ENCODE peak calls at places on chromosomes 16 and 17, in nine cellular contexts. One of them, this sample, is unnamed.

GRCh38 chr17:43011728-43012472 is 5.3 kb downstream of the IFI35 start:
- DNase-seq in caudate nucleus: no peak
- DNase-seq in PC-9: no peak
- DNase-seq in naive thymus-derived CD4-positive, alpha-beta T cell: no peak
- DNase-seq in ovary: peak; percentile 51
- DNase-seq in ascending aorta: no peak
- DNase-seq in activated naive CD4-positive, alpha-beta T cell treated with anti-CD3 and anti-CD28 coated beads, Interleukin-2, amount 50 U/mL, for 16 hours: no peak
- DNase-seq in Right ventricle myocardium inferior: no peak
- DNase-seq in GOT3: no peak
- DNase-seq in this sample: no peak

GRCh38 chr17:21201874-21202273 is 12.1 kb downstream of the TMEM11 start:
- DNase-seq in caudate nucleus: no peak
- DNase-seq in PC-9: no peak
- DNase-seq in naive thymus-derived CD4-positive, alpha-beta T cell: no peak
- DNase-seq in ovary: no peak
- DNase-seq in ascending aorta: no peak
- DNase-seq in activated naive CD4-positive, alpha-beta T cell treated with anti-CD3 and anti-CD28 coated beads, Interleukin-2, amount 50 U/mL, for 16 hours: no peak
- DNase-seq in Right ventricle myocardium inferior: no peak
- DNase-seq in GOT3: no peak
- DNase-seq in this sample: no peak

GRCh38 chr17:14739656-14740431 is 439.0 kb downstream of the HS3ST3B1 start:
- DNase-seq in caudate nucleus: no peak
- DNase-seq in PC-9: no peak
- DNase-seq in naive thymus-derived CD4-positive, alpha-beta T cell: no peak
- DNase-seq in ovary: no peak
- DNase-seq in ascending aorta: no peak
- DNase-seq in activated naive CD4-positive, alpha-beta T cell treated with anti-CD3 and anti-CD28 coated beads, Interleukin-2, amount 50 U/mL, for 16 hours: no peak
- DNase-seq in Right ventricle myocardium inferior: no peak
- DNase-seq in GOT3: no peak
- DNase-seq in this sample: no peak

GRCh38 chr17:59254742-59255141 is 34.4 kb downstream of the GDPD1 start:
- DNase-seq in caudate nucleus: no peak
- DNase-seq in PC-9: peak; percentile 70
- DNase-seq in naive thymus-derived CD4-positive, alpha-beta T cell: no peak
- DNase-seq in ovary: no peak
- DNase-seq in ascending aorta: no peak
- DNase-seq in activated naive CD4-positive, alpha-beta T cell treated with anti-CD3 and anti-CD28 coated beads, Interleukin-2, amount 50 U/mL, for 16 hours: no peak
- DNase-seq in Right ventricle myocardium inferior: no peak
- DNase-seq in GOT3: no peak
- DNase-seq in this sample: no peak

GRCh38 chr17:80105762-80106161 is 4.4 kb downstream of the GAA start:
- DNase-seq in caudate nucleus: no peak
- DNase-seq in PC-9: no peak
- DNase-seq in naive thymus-derived CD4-positive, alpha-beta T cell: no peak
- DNase-seq in ovary: peak; percentile 44
- DNase-seq in ascending aorta: no peak
- DNase-seq in activated naive CD4-positive, alpha-beta T cell treated with anti-CD3 and anti-CD28 coated beads, Interleukin-2, amount 50 U/mL, for 16 hours: no peak
- DNase-seq in Right ventricle myocardium inferior: no peak
- DNase-seq in GOT3: no peak
- DNase-seq in this sample: peak; percentile 70

GRCh38 chr17:62824290-62825135 is 16.4 kb upstream of the MARCHF10 start:
- DNase-seq in caudate nucleus: no peak
- DNase-seq in PC-9: peak; percentile 98
- DNase-seq in naive thymus-derived CD4-positive, alpha-beta T cell: no peak
- DNase-seq in ovary: no peak
- DNase-seq in ascending aorta: no peak
- DNase-seq in activated naive CD4-positive, alpha-beta T cell treated with anti-CD3 and anti-CD28 coated beads, Interleukin-2, amount 50 U/mL, for 16 hours: no peak
- DNase-seq in Right ventricle myocardium inferior: no peak
- DNase-seq in GOT3: peak; percentile 23
- DNase-seq in this sample: no peak

GRCh38 chr16:17258848-17259713 is 211.7 kb downstream of the XYLT1 start:
- DNase-seq in caudate nucleus: no peak
- DNase-seq in PC-9: no peak
- DNase-seq in naive thymus-derived CD4-positive, alpha-beta T cell: no peak
- DNase-seq in ovary: no peak
- DNase-seq in ascending aorta: no peak
- DNase-seq in activated naive CD4-positive, alpha-beta T cell treated with anti-CD3 and anti-CD28 coated beads, Interleukin-2, amount 50 U/mL, for 16 hours: no peak
- DNase-seq in Right ventricle myocardium inferior: no peak
- DNase-seq in GOT3: no peak
- DNase-seq in this sample: no peak

GRCh38 chr17:53012364-53012763 is 810.4 kb upstream of the KIF2B start:
- DNase-seq in caudate nucleus: no peak
- DNase-seq in PC-9: no peak
- DNase-seq in naive thymus-derived CD4-positive, alpha-beta T cell: no peak
- DNase-seq in ovary: no peak
- DNase-seq in ascending aorta: no peak
- DNase-seq in activated naive CD4-positive, alpha-beta T cell treated with anti-CD3 and anti-CD28 coated beads, Interleukin-2, amount 50 U/mL, for 16 hours: no peak
- DNase-seq in Right ventricle myocardium inferior: no peak
- DNase-seq in GOT3: no peak
- DNase-seq in this sample: no peak

GRCh38 chr16:63856537-63856936 is 1265.3 kb downstream of the CDH11 start:
- DNase-seq in caudate nucleus: no peak
- DNase-seq in PC-9: no peak
- DNase-seq in naive thymus-derived CD4-positive, alpha-beta T cell: no peak
- DNase-seq in ovary: no peak
- DNase-seq in ascending aorta: no peak
- DNase-seq in activated naive CD4-positive, alpha-beta T cell treated with anti-CD3 and anti-CD28 coated beads, Interleukin-2, amount 50 U/mL, for 16 hours: no peak
- DNase-seq in Right ventricle myocardium inferior: no peak
- DNase-seq in GOT3: no peak
- DNase-seq in this sample: no peak

GRCh38 chr16:84478172-84478948 is 26.1 kb downstream of the MEAK7 start:
- DNase-seq in caudate nucleus: no peak
- DNase-seq in PC-9: no peak
- DNase-seq in naive thymus-derived CD4-positive, alpha-beta T cell: no peak
- DNase-seq in ovary: no peak
- DNase-seq in ascending aorta: no peak
- DNase-seq in activated naive CD4-positive, alpha-beta T cell treated with anti-CD3 and anti-CD28 coated beads, Interleukin-2, amount 50 U/mL, for 16 hours: no peak
- DNase-seq in Right ventricle myocardium inferior: no peak
- DNase-seq in GOT3: no peak
- DNase-seq in this sample: no peak

GRCh38 chr16:63695347-63695746 is 1426.5 kb downstream of the CDH11 start:
- DNase-seq in caudate nucleus: no peak
- DNase-seq in PC-9: no peak
- DNase-seq in naive thymus-derived CD4-positive, alpha-beta T cell: no peak
- DNase-seq in ovary: no peak
- DNase-seq in ascending aorta: no peak
- DNase-seq in activated naive CD4-positive, alpha-beta T cell treated with anti-CD3 and anti-CD28 coated beads, Interleukin-2, amount 50 U/mL, for 16 hours: no peak
- DNase-seq in Right ventricle myocardium inferior: no peak
- DNase-seq in GOT3: no peak
- DNase-seq in this sample: no peak

GRCh38 chr16:30395992-30396560 is 856 bp downstream of the ZNF48 start:
- DNase-seq in caudate nucleus: peak; percentile 31
- DNase-seq in PC-9: no peak
- DNase-seq in naive thymus-derived CD4-positive, alpha-beta T cell: no peak
- DNase-seq in ovary: no peak
- DNase-seq in ascending aorta: no peak
- DNase-seq in activated naive CD4-positive, alpha-beta T cell treated with anti-CD3 and anti-CD28 coated beads, Interleukin-2, amount 50 U/mL, for 16 hours: no peak
- DNase-seq in Right ventricle myocardium inferior: no peak
- DNase-seq in GOT3: no peak
- DNase-seq in this sample: no peak

GRCh38 chr17:80803451-80804428 is 187.9 kb upstream of the CHMP6 start:
- DNase-seq in caudate nucleus: no peak
- DNase-seq in PC-9: no peak
- DNase-seq in naive thymus-derived CD4-positive, alpha-beta T cell: no peak
- DNase-seq in ovary: no peak
- DNase-seq in ascending aorta: peak; percentile 44
- DNase-seq in activated naive CD4-positive, alpha-beta T cell treated with anti-CD3 and anti-CD28 coated beads, Interleukin-2, amount 50 U/mL, for 16 hours: no peak
- DNase-seq in Right ventricle myocardium inferior: no peak
- DNase-seq in GOT3: no peak
- DNase-seq in this sample: no peak

GRCh38 chr16:3980311-3981111 is 100.0 kb upstream of the CREBBP start:
- DNase-seq in caudate nucleus: no peak
- DNase-seq in PC-9: no peak
- DNase-seq in naive thymus-derived CD4-positive, alpha-beta T cell: no peak
- DNase-seq in ovary: peak; percentile 59
- DNase-seq in ascending aorta: no peak
- DNase-seq in activated naive CD4-positive, alpha-beta T cell treated with anti-CD3 and anti-CD28 coated beads, Interleukin-2, amount 50 U/mL, for 16 hours: no peak
- DNase-seq in Right ventricle myocardium inferior: peak; percentile 48
- DNase-seq in GOT3: no peak
- DNase-seq in this sample: peak; percentile 82

GRCh38 chr17:4810696-4811289 is 3.8 kb downstream of the PLD2 start:
- DNase-seq in caudate nucleus: no peak
- DNase-seq in PC-9: no peak
- DNase-seq in naive thymus-derived CD4-positive, alpha-beta T cell: no peak
- DNase-seq in ovary: no peak
- DNase-seq in ascending aorta: no peak
- DNase-seq in activated naive CD4-positive, alpha-beta T cell treated with anti-CD3 and anti-CD28 coated beads, Interleukin-2, amount 50 U/mL, for 16 hours: no peak
- DNase-seq in Right ventricle myocardium inferior: peak; percentile 75
- DNase-seq in GOT3: no peak
- DNase-seq in this sample: no peak

GRCh38 chr16:17548825-17549224 is 78.1 kb upstream of the XYLT1 start:
- DNase-seq in caudate nucleus: no peak
- DNase-seq in PC-9: no peak
- DNase-seq in naive thymus-derived CD4-positive, alpha-beta T cell: no peak
- DNase-seq in ovary: no peak
- DNase-seq in ascending aorta: no peak
- DNase-seq in activated naive CD4-positive, alpha-beta T cell treated with anti-CD3 and anti-CD28 coated beads, Interleukin-2, amount 50 U/mL, for 16 hours: no peak
- DNase-seq in Right ventricle myocardium inferior: no peak
- DNase-seq in GOT3: no peak
- DNase-seq in this sample: no peak

GRCh38 chr16:56513972-56514371 is 5.9 kb downstream of the BBS2 start:
- DNase-seq in caudate nucleus: peak; percentile 80
- DNase-seq in PC-9: peak; percentile 62
- DNase-seq in naive thymus-derived CD4-positive, alpha-beta T cell: peak; percentile 45
- DNase-seq in ovary: no peak
- DNase-seq in ascending aorta: peak; percentile 70
- DNase-seq in activated naive CD4-positive, alpha-beta T cell treated with anti-CD3 and anti-CD28 coated beads, Interleukin-2, amount 50 U/mL, for 16 hours: peak; percentile 41
- DNase-seq in Right ventricle myocardium inferior: no peak
- DNase-seq in GOT3: no peak
- DNase-seq in this sample: peak; percentile 39

GRCh38 chr17:50027639-50028206 is 28.2 kb upstream of the ITGA3 start:
- DNase-seq in caudate nucleus: no peak
- DNase-seq in PC-9: peak; percentile 98
- DNase-seq in naive thymus-derived CD4-positive, alpha-beta T cell: no peak
- DNase-seq in ovary: peak; percentile 70
- DNase-seq in ascending aorta: peak; percentile 96
- DNase-seq in activated naive CD4-positive, alpha-beta T cell treated with anti-CD3 and anti-CD28 coated beads, Interleukin-2, amount 50 U/mL, for 16 hours: no peak
- DNase-seq in Right ventricle myocardium inferior: no peak
- DNase-seq in GOT3: peak; percentile 77
- DNase-seq in this sample: peak; percentile 62

GRCh38 chr16:15953929-15954813 is 4.8 kb downstream of the ABCC1 start:
- DNase-seq in caudate nucleus: no peak
- DNase-seq in PC-9: no peak
- DNase-seq in naive thymus-derived CD4-positive, alpha-beta T cell: no peak
- DNase-seq in ovary: no peak
- DNase-seq in ascending aorta: no peak
- DNase-seq in activated naive CD4-positive, alpha-beta T cell treated with anti-CD3 and anti-CD28 coated beads, Interleukin-2, amount 50 U/mL, for 16 hours: no peak
- DNase-seq in Right ventricle myocardium inferior: no peak
- DNase-seq in GOT3: no peak
- DNase-seq in this sample: no peak

GRCh38 chr16:4689091-4689671 is 4.2 kb upstream of the NUDT16L1 start:
- DNase-seq in caudate nucleus: no peak
- DNase-seq in PC-9: no peak
- DNase-seq in naive thymus-derived CD4-positive, alpha-beta T cell: no peak
- DNase-seq in ovary: no peak
- DNase-seq in ascending aorta: no peak
- DNase-seq in activated naive CD4-positive, alpha-beta T cell treated with anti-CD3 and anti-CD28 coated beads, Interleukin-2, amount 50 U/mL, for 16 hours: no peak
- DNase-seq in Right ventricle myocardium inferior: peak; percentile 60
- DNase-seq in GOT3: no peak
- DNase-seq in this sample: no peak

GRCh38 chr17:7836596-7837374 is 2.8 kb downstream of the KDM6B start:
- DNase-seq in caudate nucleus: peak; percentile 25
- DNase-seq in PC-9: peak; percentile 75
- DNase-seq in naive thymus-derived CD4-positive, alpha-beta T cell: peak; percentile 55
- DNase-seq in ovary: peak; percentile 99
- DNase-seq in ascending aorta: peak; percentile 93
- DNase-seq in activated naive CD4-positive, alpha-beta T cell treated with anti-CD3 and anti-CD28 coated beads, Interleukin-2, amount 50 U/mL, for 16 hours: peak; percentile 69
- DNase-seq in Right ventricle myocardium inferior: peak; percentile 92
- DNase-seq in GOT3: peak; percentile 72
- DNase-seq in this sample: no peak

GRCh38 chr16:59611556-59611955 is 877.4 kb upstream of the GOT2 start:
- DNase-seq in caudate nucleus: no peak
- DNase-seq in PC-9: no peak
- DNase-seq in naive thymus-derived CD4-positive, alpha-beta T cell: no peak
- DNase-seq in ovary: no peak
- DNase-seq in ascending aorta: no peak
- DNase-seq in activated naive CD4-positive, alpha-beta T cell treated with anti-CD3 and anti-CD28 coated beads, Interleukin-2, amount 50 U/mL, for 16 hours: no peak
- DNase-seq in Right ventricle myocardium inferior: no peak
- DNase-seq in GOT3: no peak
- DNase-seq in this sample: no peak

GRCh38 chr17:78748048-78748729 is 33.9 kb downstream of the CYTH1 start:
- DNase-seq in caudate nucleus: no peak
- DNase-seq in PC-9: no peak
- DNase-seq in naive thymus-derived CD4-positive, alpha-beta T cell: no peak
- DNase-seq in ovary: no peak
- DNase-seq in ascending aorta: no peak
- DNase-seq in activated naive CD4-positive, alpha-beta T cell treated with anti-CD3 and anti-CD28 coated beads, Interleukin-2, amount 50 U/mL, for 16 hours: peak; percentile 34
- DNase-seq in Right ventricle myocardium inferior: no peak
- DNase-seq in GOT3: no peak
- DNase-seq in this sample: no peak

GRCh38 chr17:37488009-37488604 is 1.6 kb upstream of the DUSP14 start:
- DNase-seq in caudate nucleus: peak; percentile 8
- DNase-seq in PC-9: peak; percentile 94
- DNase-seq in naive thymus-derived CD4-positive, alpha-beta T cell: peak; percentile 2
- DNase-seq in ovary: no peak
- DNase-seq in ascending aorta: no peak
- DNase-seq in activated naive CD4-positive, alpha-beta T cell treated with anti-CD3 and anti-CD28 coated beads, Interleukin-2, amount 50 U/mL, for 16 hours: no peak
- DNase-seq in Right ventricle myocardium inferior: no peak
- DNase-seq in GOT3: no peak
- DNase-seq in this sample: peak; percentile 85

GRCh38 chr17:27226611-27227234 is 67.2 kb upstream of the WSB1 start:
- DNase-seq in caudate nucleus: no peak
- DNase-seq in PC-9: peak; percentile 76
- DNase-seq in naive thymus-derived CD4-positive, alpha-beta T cell: no peak
- DNase-seq in ovary: no peak
- DNase-seq in ascending aorta: no peak
- DNase-seq in activated naive CD4-positive, alpha-beta T cell treated with anti-CD3 and anti-CD28 coated beads, Interleukin-2, amount 50 U/mL, for 16 hours: no peak
- DNase-seq in Right ventricle myocardium inferior: no peak
- DNase-seq in GOT3: no peak
- DNase-seq in this sample: no peak

GRCh38 chr17:80637286-80637703 is 92.7 kb downstream of the RPTOR start:
- DNase-seq in caudate nucleus: no peak
- DNase-seq in PC-9: no peak
- DNase-seq in naive thymus-derived CD4-positive, alpha-beta T cell: no peak
- DNase-seq in ovary: no peak
- DNase-seq in ascending aorta: no peak
- DNase-seq in activated naive CD4-positive, alpha-beta T cell treated with anti-CD3 and anti-CD28 coated beads, Interleukin-2, amount 50 U/mL, for 16 hours: no peak
- DNase-seq in Right ventricle myocardium inferior: no peak
- DNase-seq in GOT3: no peak
- DNase-seq in this sample: no peak

GRCh38 chr17:74392848-74393247 is 25.5 kb downstream of the GPR142 start:
- DNase-seq in caudate nucleus: peak; percentile 69
- DNase-seq in PC-9: no peak
- DNase-seq in naive thymus-derived CD4-positive, alpha-beta T cell: no peak
- DNase-seq in ovary: no peak
- DNase-seq in ascending aorta: no peak
- DNase-seq in activated naive CD4-positive, alpha-beta T cell treated with anti-CD3 and anti-CD28 coated beads, Interleukin-2, amount 50 U/mL, for 16 hours: no peak
- DNase-seq in Right ventricle myocardium inferior: no peak
- DNase-seq in GOT3: no peak
- DNase-seq in this sample: no peak

GRCh38 chr16:4683255-4684029 is 9.9 kb upstream of the NUDT16L1 start:
- DNase-seq in caudate nucleus: no peak
- DNase-seq in PC-9: no peak
- DNase-seq in naive thymus-derived CD4-positive, alpha-beta T cell: no peak
- DNase-seq in ovary: no peak
- DNase-seq in ascending aorta: no peak
- DNase-seq in activated naive CD4-positive, alpha-beta T cell treated with anti-CD3 and anti-CD28 coated beads, Interleukin-2, amount 50 U/mL, for 16 hours: no peak
- DNase-seq in Right ventricle myocardium inferior: no peak
- DNase-seq in GOT3: no peak
- DNase-seq in this sample: no peak

GRCh38 chr16:9049241-9049640 is 42.2 kb upstream of the HAPSTR1 start:
- DNase-seq in caudate nucleus: no peak
- DNase-seq in PC-9: no peak
- DNase-seq in naive thymus-derived CD4-positive, alpha-beta T cell: no peak
- DNase-seq in ovary: no peak
- DNase-seq in ascending aorta: no peak
- DNase-seq in activated naive CD4-positive, alpha-beta T cell treated with anti-CD3 and anti-CD28 coated beads, Interleukin-2, amount 50 U/mL, for 16 hours: no peak
- DNase-seq in Right ventricle myocardium inferior: no peak
- DNase-seq in GOT3: no peak
- DNase-seq in this sample: no peak

GRCh38 chr17:31654936-31655335 is 204.1 kb downstream of the COPRS start:
- DNase-seq in caudate nucleus: no peak
- DNase-seq in PC-9: peak; percentile 93
- DNase-seq in naive thymus-derived CD4-positive, alpha-beta T cell: no peak
- DNase-seq in ovary: no peak
- DNase-seq in ascending aorta: no peak
- DNase-seq in activated naive CD4-positive, alpha-beta T cell treated with anti-CD3 and anti-CD28 coated beads, Interleukin-2, amount 50 U/mL, for 16 hours: no peak
- DNase-seq in Right ventricle myocardium inferior: no peak
- DNase-seq in GOT3: no peak
- DNase-seq in this sample: no peak

GRCh38 chr16:57341441-57342303 is 16.9 kb upstream of the CCL22 start:
- DNase-seq in caudate nucleus: no peak
- DNase-seq in PC-9: peak; percentile 100
- DNase-seq in naive thymus-derived CD4-positive, alpha-beta T cell: no peak
- DNase-seq in ovary: no peak
- DNase-seq in ascending aorta: no peak
- DNase-seq in activated naive CD4-positive, alpha-beta T cell treated with anti-CD3 and anti-CD28 coated beads, Interleukin-2, amount 50 U/mL, for 16 hours: no peak
- DNase-seq in Right ventricle myocardium inferior: no peak
- DNase-seq in GOT3: peak; percentile 35
- DNase-seq in this sample: peak; percentile 59

This sample was measured in smooth muscle cell of the brain vasculature.